ENCODE peak calls at places on chromosome 6, in nine cellular contexts. K is CD4-positive, alpha-beta T cell; D is T1000; H is activated naive CD8-positive, alpha-beta T cell treated with anti-CD3 and anti-CD28 coated beads, Interleukin-2, amount 10 ng/mL, durations not matched to agents 7 days and 5 days; U is AG08396; Y is NCI-H774; I is activated CD8-positive, alpha-beta memory T cell treated with anti-CD3 and anti-CD28 coated beads for 4 hours; W is HAP-1; N is NCI-H446 treated with DMSO at 0.1 percent for 48 hours. G is an unnamed sample.

GRCh38 chr6:17042422-17043147 is 59.3 kb upstream of the STMND1 start:
- DNase-seq in K (no peak), D (peak), H (no peak), U (peak), Y (no peak), I (no peak), W (peak), N (peak), G (no peak)

GRCh38 chr6:39080246-39080875 is 31.8 kb downstream of the GLP1R start:
- DNase-seq in K (no peak), D (no peak), H (no peak), U (no peak), Y (no peak), I (no peak), W (no peak), N (no peak), G (no peak)

GRCh38 chr6:4703367-4703766 is 72.8 kb upstream of the CDYL start:
- DNase-seq in K (no peak), D (no peak), H (no peak), U (no peak), Y (no peak), I (no peak), W (no peak), N (no peak), G (no peak)

GRCh38 chr6:89154131-89154530 is 8.3 kb downstream of the PM20D2 start:
- DNase-seq in K (no peak), D (no peak), H (no peak), U (no peak), Y (no peak), I (no peak), W (no peak), N (no peak), G (no peak)

GRCh38 chr6:125293587-125293986 is 8.2 kb downstream of the HDDC2 start:
- DNase-seq in K (no peak), D (no peak), H (no peak), U (no peak), Y (no peak), I (no peak), W (no peak), N (no peak), G (no peak)

GRCh38 chr6:42781811-42782688 is at the start of gene BICRAL:
- DNase-seq in K (peak), D (peak), H (peak), U (peak), Y (peak), I (peak), W (peak), N (peak), G (peak)

GRCh38 chr6:81864124-81864523 is 111.6 kb upstream of the TENT5A start:
- DNase-seq in K (no peak), D (no peak), H (no peak), U (no peak), Y (peak), I (no peak), W (no peak), N (no peak), G (no peak)

GRCh38 chr6:50936277-50936681 is 117.6 kb downstream of the TFAP2B start:
- DNase-seq in K (no peak), D (no peak), H (no peak), U (no peak), Y (peak), I (no peak), W (no peak), N (no peak), G (no peak)

GRCh38 chr6:56378507-56378906 is 131.1 kb upstream of the COL21A1 start:
- DNase-seq in K (no peak), D (no peak), H (no peak), U (no peak), Y (no peak), I (no peak), W (no peak), N (no peak), G (no peak)

GRCh38 chr6:35396991-35397390 is 54.6 kb downstream of the PPARD start:
- DNase-seq in K (no peak), D (peak), H (no peak), U (no peak), Y (no peak), I (no peak), W (no peak), N (no peak), G (no peak)

GRCh38 chr6:10210052-10210451 is 204.8 kb downstream of the TFAP2A start:
- DNase-seq in K (no peak), D (peak), H (no peak), U (no peak), Y (no peak), I (no peak), W (no peak), N (no peak), G (no peak)

GRCh38 chr6:169811072-169811471 is 59.6 kb downstream of the ERMARD start:
- DNase-seq in K (no peak), D (no peak), H (no peak), U (no peak), Y (no peak), I (no peak), W (no peak), N (no peak), G (no peak)

GRCh38 chr6:121600389-121601233 is 165.2 kb downstream of the GJA1 start:
- DNase-seq in K (no peak), D (no peak), H (no peak), U (no peak), Y (no peak), I (no peak), W (no peak), N (no peak), G (no peak)

GRCh38 chr6:112204350-112204706 is 50.0 kb downstream of the LAMA4 start:
- DNase-seq in K (no peak), D (no peak), H (no peak), U (no peak), Y (no peak), I (no peak), W (no peak), N (no peak), G (peak)

GRCh38 chr6:54198134-54198533 is 86.9 kb downstream of the MLIP start:
- DNase-seq in K (no peak), D (no peak), H (no peak), U (no peak), Y (no peak), I (no peak), W (no peak), N (no peak), G (no peak)

GRCh38 chr6:46648869-46649488 is 3.6 kb downstream of the CYP39A1 start:
- DNase-seq in K (no peak), D (no peak), H (no peak), U (no peak), Y (no peak), I (no peak), W (no peak), N (no peak), G (no peak)

GRCh38 chr6:40906759-40907158 is 132.3 kb downstream of the UNC5CL start:
- DNase-seq in K (no peak), D (no peak), H (no peak), U (peak), Y (no peak), I (no peak), W (no peak), N (no peak), G (no peak)

GRCh38 chr6:1619666-1620503 is 10.2 kb downstream of the FOXC1 start:
- DNase-seq in K (no peak), D (no peak), H (no peak), U (no peak), Y (no peak), I (no peak), W (no peak), N (no peak), G (no peak)

GRCh38 chr6:144334150-144334708 is 49.1 kb downstream of the UTRN start:
- DNase-seq in K (peak), D (no peak), H (peak), U (no peak), Y (peak), I (peak), W (no peak), N (no peak), G (no peak)

GRCh38 chr6:17574871-17575560 is 25.1 kb upstream of the FAM8A1 start:
- DNase-seq in K (no peak), D (peak), H (no peak), U (peak), Y (no peak), I (no peak), W (no peak), N (peak), G (no peak)

GRCh38 chr6:160455484-160456213 is 107.5 kb downstream of the SLC22A3 start:
- DNase-seq in K (peak), D (peak), H (peak), U (peak), Y (peak), I (peak), W (peak), N (no peak), G (peak)

GRCh38 chr6:53672232-53672631 is 6.7 kb upstream of the KLHL31 start:
- DNase-seq in K (no peak), D (no peak), H (no peak), U (no peak), Y (no peak), I (no peak), W (no peak), N (no peak), G (no peak)

GRCh38 chr6:38871745-38872568 is 156.8 kb downstream of the DNAH8 start:
- DNase-seq in K (peak), D (no peak), H (peak), U (peak), Y (peak), I (no peak), W (peak), N (peak), G (peak)

GRCh38 chr6:125868252-125868651 is 77.5 kb downstream of the NCOA7 start:
- DNase-seq in K (no peak), D (no peak), H (no peak), U (no peak), Y (no peak), I (no peak), W (no peak), N (no peak), G (no peak)

GRCh38 chr6:155116571-155116910 is 121.4 kb downstream of the TIAM2 start:
- DNase-seq in K (no peak), D (no peak), H (no peak), U (no peak), Y (no peak), I (no peak), W (no peak), N (no peak), G (no peak)